ENCODE peak calls at places on chromosome 14, in four cellular contexts. Z is ureter; W is brain microvascular endothelial cell; D is activated CD4-positive, alpha-beta T cell treated with anti-CD3 and anti-CD28 coated beads, Interleukin-2, amount 10 ng/mL, durations not matched to agents 7 days and 5 days. Y is an unnamed sample.
A peak's percentile ranks its signal among the peaks of the same experiment; 100 is the strongest.

GRCh38 chr14:62066304-62066703 is 304.1 kb downstream of the SNAPC1 start:
- DNase-seq in Z (no peak), W (no peak), D (no peak), Y (no peak)

GRCh38 chr14:104985675-104986486 is at the start of gene CLBA1:
- DNase-seq in Z (peak; percentile 86), W (peak; percentile 68), D (peak; percentile 89), Y (no peak)

GRCh38 chr14:36462890-36463289 is 57.1 kb downstream of the NKX2-1 start:
- DNase-seq in Z (no peak), W (no peak), D (no peak), Y (no peak)

GRCh38 chr14:86541969-86542368 is 1012.0 kb downstream of the FLRT2 start:
- DNase-seq in Z (no peak), W (no peak), D (no peak), Y (no peak)

GRCh38 chr14:89767861-89768268 is 186.7 kb downstream of the EFCAB11 start:
- DNase-seq in Z (no peak), W (peak; percentile 51), D (peak; percentile 78), Y (no peak)

GRCh38 chr14:39035336-39035735 is 67.7 kb downstream of the SEC23A start:
- DNase-seq in Z (no peak), W (no peak), D (no peak), Y (no peak)

GRCh38 chr14:22561661-22562579 is 27.1 kb downstream of the DAD1 start:
- DNase-seq in Z (no peak), W (no peak), D (peak; percentile 89), Y (no peak)

GRCh38 chr14:75996488-75996887 is 10.9 kb downstream of the IFT43 start:
- DNase-seq in Z (no peak), W (no peak), D (no peak), Y (no peak)

GRCh38 chr14:78530078-78530477 is 359.9 kb downstream of the NRXN3 start:
- DNase-seq in Z (no peak), W (peak; percentile 2), D (peak; percentile 34), Y (no peak)

GRCh38 chr14:68718033-68718725 is 74.7 kb downstream of the ZFP36L1 start:
- DNase-seq in Z (no peak), W (no peak), D (no peak), Y (no peak)

GRCh38 chr14:103123634-103124500 is 606 bp downstream of the TNFAIP2 start:
- DNase-seq in Z (no peak), W (no peak), D (no peak), Y (no peak)

GRCh38 chr14:40987481-40987880 is 619.2 kb upstream of the LRFN5 start:
- DNase-seq in Z (no peak), W (no peak), D (no peak), Y (no peak)

GRCh38 chr14:99881011-99881410 is 87.8 kb downstream of the EML1 start:
- DNase-seq in Z (no peak), W (no peak), D (no peak), Y (no peak)

GRCh38 chr14:53412819-53413664 is 259.9 kb upstream of the DDHD1 start:
- DNase-seq in Z (no peak), W (no peak), D (no peak), Y (no peak)

GRCh38 chr14:103104654-103105511 is 10.4 kb downstream of the EXOC3L4 start:
- DNase-seq in Z (peak; percentile 75), W (no peak), D (peak; percentile 70), Y (no peak)

GRCh38 chr14:26281280-26281998 is 316.4 kb downstream of the NOVA1 start:
- DNase-seq in Z (no peak), W (peak; percentile 11), D (no peak), Y (no peak)

Y was measured in vagina.